ENCODE peak calls at places on chromosomes 7 and 10, in seven cellular contexts. C is heart right ventricle, A is HT1080, I is LNCaP clone FGC, X is NCI-H1436, T is ecto neural progenitor cell, M is RPMI7951. N is an unnamed sample.

GRCh38 chr7:17601921-17602320 is 303.5 kb downstream of the AHR start:
- DNase-seq in C (no peak), A (no peak), I (no peak), X (no peak), T (no peak), M (peak), N (no peak)

GRCh38 chr7:90411510-90411909 is 8.2 kb downstream of the CLDN12 start:
- DNase-seq in C (no peak), A (peak), I (peak), X (no peak), T (no peak), M (peak), N (no peak)

GRCh38 chr10:78211476-78212110 is 177.9 kb downstream of the RPS24 start:
- DNase-seq in C (no peak), A (peak), I (peak), X (peak), T (peak), M (peak), N (no peak)

GRCh38 chr10:32049113-32049512 is 7.1 kb downstream of the KIF5B start:
- DNase-seq in C (no peak), A (no peak), I (no peak), X (no peak), T (no peak), M (no peak), N (no peak)

GRCh38 chr10:28429045-28429444 is 103.9 kb upstream of the WAC start:
- DNase-seq in C (no peak), A (no peak), I (peak), X (no peak), T (no peak), M (no peak), N (no peak)

GRCh38 chr10:130756651-130757050 is 554.9 kb downstream of the TCERG1L start:
- DNase-seq in C (no peak), A (no peak), I (no peak), X (no peak), T (no peak), M (no peak), N (no peak)

GRCh38 chr10:127013251-127013656 is 108.0 kb downstream of the DOCK1 start:
- DNase-seq in C (no peak), A (no peak), I (peak), X (no peak), T (no peak), M (no peak), N (no peak)

GRCh38 chr10:93211989-93212388 is 138.3 kb downstream of the CYP26A1 start:
- DNase-seq in C (no peak), A (no peak), I (no peak), X (no peak), T (no peak), M (no peak), N (no peak)

GRCh38 chr7:41696323-41696916 is 6.5 kb downstream of the INHBA start:
- DNase-seq in C (peak), A (peak), I (no peak), X (no peak), T (peak), M (peak), N (peak)

GRCh38 chr10:102419561-102420442 is 834 bp upstream of the FBXL15 start:
- DNase-seq in C (peak), A (no peak), I (no peak), X (peak), T (peak), M (no peak), N (peak)

GRCh38 chr7:154997840-154998370 is 5.0 kb downstream of the PAXIP1 start:
- DNase-seq in C (no peak), A (no peak), I (no peak), X (no peak), T (no peak), M (no peak), N (no peak)

GRCh38 chr7:44935016-44935415 is 43.8 kb downstream of the MYO1G start:
- DNase-seq in C (no peak), A (no peak), I (no peak), X (no peak), T (no peak), M (no peak), N (no peak)

GRCh38 chr7:131068604-131069021 is 259.1 kb upstream of the MKLN1 start:
- DNase-seq in C (no peak), A (no peak), I (no peak), X (no peak), T (no peak), M (peak), N (no peak)

GRCh38 chr7:5452937-5453540 is 29.4 kb upstream of the TNRC18 start:
- DNase-seq in C (no peak), A (peak), I (no peak), X (no peak), T (peak), M (peak), N (peak)

GRCh38 chr10:13087986-13088618 is 11.9 kb upstream of the OPTN start:
- DNase-seq in C (no peak), A (peak), I (no peak), X (no peak), T (no peak), M (peak), N (no peak)

GRCh38 chr10:85607296-85607695 is 759.3 kb downstream of the GRID1 start:
- DNase-seq in C (no peak), A (no peak), I (no peak), X (no peak), T (peak), M (no peak), N (no peak)

GRCh38 chr7:95478139-95479037 is 7.4 kb upstream of the ASB4 start:
- DNase-seq in C (no peak), A (no peak), I (no peak), X (peak), T (no peak), M (peak), N (no peak)

GRCh38 chr7:135334830-135335543 is 101.3 kb downstream of the STRA8 start:
- DNase-seq in C (no peak), A (no peak), I (no peak), X (peak), T (no peak), M (no peak), N (no peak)

GRCh38 chr10:102649770-102650654 is 5.7 kb downstream of the TRIM8 start:
- DNase-seq in C (no peak), A (no peak), I (no peak), X (no peak), T (no peak), M (no peak), N (no peak)

GRCh38 chr7:155644971-155645509 is 579 bp downstream of the RBM33 start:
- DNase-seq in C (no peak), A (peak), I (no peak), X (peak), T (peak), M (peak), N (peak)

GRCh38 chr7:2760098-2760889 is 72.3 kb downstream of the AMZ1 start:
- DNase-seq in C (peak), A (peak), I (peak), X (no peak), T (peak), M (peak), N (peak)

GRCh38 chr7:108291791-108292440 is 161.8 kb upstream of the LAMB4 start:
- DNase-seq in C (no peak), A (no peak), I (no peak), X (no peak), T (no peak), M (no peak), N (no peak)